ENCODE peak calls at places on chromosomes 11 and 22, in seven cellular contexts. One of them, this sample, is unnamed. For H3K36me3 and H3K4me1, the result is how much of the 10 kb centered on the place peaks cover.

GRCh38 chr11:35360059-35360530 is 59.3 kb downstream of the SLC1A2 start:
- DNase-seq in kidney: no peak
- DNase-seq in upper lobe of left lung: no peak
- DNase-seq in ovary: no peak
- DNase-seq in IMR-90: no peak
- DNase-seq in Peyer's patch: no peak
- DNase-seq in testis: no peak
- DNase-seq in this sample: no peak

GRCh38 chr22:27494821-27495220 is 306.7 kb downstream of the MN1 start:
- DNase-seq in kidney: no peak
- DNase-seq in upper lobe of left lung: peak
- DNase-seq in ovary: no peak
- DNase-seq in IMR-90: no peak
- DNase-seq in Peyer's patch: no peak
- DNase-seq in testis: no peak
- DNase-seq in this sample: no peak

GRCh38 chr22:42432020-42432596 is at the start of gene NFAM1:
- DNase-seq in kidney: peak
- DNase-seq in upper lobe of left lung: peak
- DNase-seq in ovary: no peak
- DNase-seq in IMR-90: no peak
- DNase-seq in Peyer's patch: peak
- DNase-seq in testis: no peak
- DNase-seq in this sample: peak

GRCh38 chr11:122115520-122116343 is at the start of gene BLID:
- DNase-seq in kidney: no peak
- DNase-seq in upper lobe of left lung: no peak
- DNase-seq in ovary: peak
- DNase-seq in IMR-90: peak
- DNase-seq in Peyer's patch: no peak
- DNase-seq in testis: peak
- DNase-seq in this sample: peak

GRCh38 chr22:24937114-24937513 is 9.4 kb downstream of the LHFPL7 start:
- DNase-seq in kidney: no peak
- DNase-seq in upper lobe of left lung: no peak
- DNase-seq in ovary: no peak
- DNase-seq in IMR-90: no peak
- DNase-seq in Peyer's patch: no peak
- DNase-seq in testis: no peak
- DNase-seq in this sample: no peak

GRCh38 chr11:57468276-57468675 is 7.9 kb downstream of the RTN4RL2 start:
- DNase-seq in kidney: no peak
- DNase-seq in upper lobe of left lung: no peak
- DNase-seq in ovary: no peak
- DNase-seq in IMR-90: no peak
- DNase-seq in Peyer's patch: no peak
- DNase-seq in testis: no peak
- DNase-seq in this sample: no peak

GRCh38 chr11:66100272-66101037 is 30.4 kb downstream of the PACS1 start:
- DNase-seq in kidney: peak
- DNase-seq in upper lobe of left lung: no peak
- DNase-seq in ovary: peak
- DNase-seq in IMR-90: no peak
- DNase-seq in Peyer's patch: peak
- DNase-seq in testis: peak
- DNase-seq in this sample: peak

GRCh38 chr11:99773646-99774045 is 752.9 kb downstream of the CNTN5 start:
- DNase-seq in kidney: no peak
- DNase-seq in upper lobe of left lung: no peak
- DNase-seq in ovary: no peak
- DNase-seq in IMR-90: peak
- DNase-seq in Peyer's patch: no peak
- DNase-seq in testis: no peak
- DNase-seq in this sample: no peak

GRCh38 chr11:7413961-7414728 is 71.2 kb upstream of the OLFML1 start:
- DNase-seq in kidney: no peak
- DNase-seq in upper lobe of left lung: no peak
- DNase-seq in ovary: no peak
- DNase-seq in IMR-90: no peak
- DNase-seq in Peyer's patch: no peak
- DNase-seq in testis: no peak
- DNase-seq in this sample: no peak

GRCh38 chr11:34632105-34632780 is 11.3 kb downstream of the EHF start:
- DNase-seq in kidney: no peak
- DNase-seq in upper lobe of left lung: no peak
- DNase-seq in ovary: no peak
- DNase-seq in IMR-90: no peak
- DNase-seq in Peyer's patch: no peak
- DNase-seq in testis: no peak
- DNase-seq in this sample: peak

GRCh38 chr11:10973416-10973815 is 115.6 kb upstream of the ZBED5 start:
- DNase-seq in kidney: no peak
- DNase-seq in upper lobe of left lung: no peak
- DNase-seq in ovary: no peak
- DNase-seq in IMR-90: no peak
- DNase-seq in Peyer's patch: no peak
- DNase-seq in testis: no peak
- DNase-seq in this sample: no peak

GRCh38 chr22:32701021-32701420 is 100.5 kb upstream of the TIMP3 start:
- DNase-seq in kidney: no peak
- DNase-seq in upper lobe of left lung: no peak
- DNase-seq in ovary: no peak
- DNase-seq in IMR-90: peak
- DNase-seq in Peyer's patch: no peak
- DNase-seq in testis: no peak
- DNase-seq in this sample: no peak
- H3K27ac ChIP-seq in kidney: no peak
- H3K27ac ChIP-seq in upper lobe of left lung: peak
- H3K27ac ChIP-seq in ovary: no peak
- H3K27ac ChIP-seq in IMR-90: no peak
- H3K27ac ChIP-seq in Peyer's patch: no peak
- H3K27ac ChIP-seq in testis: no peak
- H3K27ac ChIP-seq in this sample: peak

GRCh38 chr11:3044915-3045314 is 12.3 kb downstream of the CARS1 start:
- DNase-seq in kidney: peak
- DNase-seq in upper lobe of left lung: no peak
- DNase-seq in ovary: no peak
- DNase-seq in IMR-90: no peak
- DNase-seq in Peyer's patch: no peak
- DNase-seq in testis: no peak
- DNase-seq in this sample: no peak

GRCh38 chr11:3044004-3044403 is 13.2 kb downstream of the CARS1 start:
- DNase-seq in kidney: peak
- DNase-seq in upper lobe of left lung: no peak
- DNase-seq in ovary: no peak
- DNase-seq in IMR-90: peak
- DNase-seq in Peyer's patch: no peak
- DNase-seq in testis: no peak
- DNase-seq in this sample: peak

GRCh38 chr11:3046190-3046589 is 11.0 kb downstream of the CARS1 start:
- DNase-seq in kidney: peak
- DNase-seq in upper lobe of left lung: no peak
- DNase-seq in ovary: no peak
- DNase-seq in IMR-90: no peak
- DNase-seq in Peyer's patch: no peak
- DNase-seq in testis: no peak
- DNase-seq in this sample: peak

GRCh38 chr11:3047637-3048036 is 9.6 kb downstream of the CARS1 start:
- DNase-seq in kidney: peak
- DNase-seq in upper lobe of left lung: no peak
- DNase-seq in ovary: no peak
- DNase-seq in IMR-90: no peak
- DNase-seq in Peyer's patch: no peak
- DNase-seq in testis: no peak
- DNase-seq in this sample: no peak

DNA sequence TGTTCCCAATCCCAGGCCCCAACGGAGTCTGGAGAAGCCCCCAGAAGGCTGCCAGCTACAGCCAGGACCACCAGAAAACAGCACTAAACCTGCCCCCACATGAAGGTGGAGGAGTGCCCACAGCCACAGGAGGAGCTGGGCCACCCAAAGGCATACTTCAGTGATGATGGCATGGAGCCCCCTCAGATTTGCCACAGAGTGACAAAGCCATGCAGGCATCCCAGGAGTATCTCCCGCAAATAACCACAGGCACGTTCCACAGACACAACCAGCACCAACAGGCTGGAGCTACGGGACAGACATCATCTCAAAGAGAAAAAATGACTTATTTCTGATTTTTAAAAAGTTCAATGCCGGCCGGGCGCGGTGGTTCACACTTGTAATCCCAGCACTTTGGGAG is 10.6 kb downstream of the CARS1 start:
- DNase-seq in kidney: no peak
- DNase-seq in upper lobe of left lung: no peak
- DNase-seq in ovary: no peak
- DNase-seq in IMR-90: no peak
- DNase-seq in Peyer's patch: no peak
- DNase-seq in testis: no peak
- DNase-seq in this sample: no peak
- H3K36me3 ChIP-seq in kidney: under half
- H3K36me3 ChIP-seq in upper lobe of left lung: half or more
- H3K36me3 ChIP-seq in ovary: under half
- H3K36me3 ChIP-seq in IMR-90: under half
- H3K36me3 ChIP-seq in Peyer's patch: under half
- H3K36me3 ChIP-seq in testis: under half
- H3K36me3 ChIP-seq in this sample: under half

GRCh38 chr22:17093081-17093480 is 8.3 kb downstream of the IL17RA start:
- DNase-seq in kidney: no peak
- DNase-seq in upper lobe of left lung: no peak
- DNase-seq in ovary: no peak
- DNase-seq in IMR-90: no peak
- DNase-seq in Peyer's patch: peak
- DNase-seq in testis: no peak
- DNase-seq in this sample: no peak
- H3K4me1 ChIP-seq in kidney: under half
- H3K4me1 ChIP-seq in upper lobe of left lung: under half
- H3K4me1 ChIP-seq in ovary: under half
- H3K4me1 ChIP-seq in IMR-90: under half
- H3K4me1 ChIP-seq in Peyer's patch: under half
- H3K4me1 ChIP-seq in testis: under half
- H3K4me1 ChIP-seq in this sample: under half

GRCh38 chr22:49825944-49826602 is 1.6 kb downstream of the BRD1 start:
- DNase-seq in kidney: peak
- DNase-seq in upper lobe of left lung: peak
- DNase-seq in ovary: no peak
- DNase-seq in IMR-90: peak
- DNase-seq in Peyer's patch: peak
- DNase-seq in testis: no peak
- DNase-seq in this sample: peak
- H3K27ac ChIP-seq in kidney: peak
- H3K27ac ChIP-seq in upper lobe of left lung: peak
- H3K27ac ChIP-seq in ovary: peak
- H3K27ac ChIP-seq in IMR-90: peak
- H3K27ac ChIP-seq in Peyer's patch: peak
- H3K27ac ChIP-seq in testis: peak
- H3K27ac ChIP-seq in this sample: peak

GRCh38 chr11:2846470-2846869 is 39.1 kb downstream of the CDKN1C start:
- DNase-seq in kidney: no peak
- DNase-seq in upper lobe of left lung: peak
- DNase-seq in ovary: no peak
- DNase-seq in IMR-90: no peak
- DNase-seq in Peyer's patch: no peak
- DNase-seq in testis: no peak
- DNase-seq in this sample: no peak
- H3K36me3 ChIP-seq in kidney: under half
- H3K36me3 ChIP-seq in upper lobe of left lung: under half
- H3K36me3 ChIP-seq in ovary: under half
- H3K36me3 ChIP-seq in IMR-90: under half
- H3K36me3 ChIP-seq in Peyer's patch: under half
- H3K36me3 ChIP-seq in testis: under half
- H3K36me3 ChIP-seq in this sample: under half

GRCh38 chr11:3834349-3835099 is 6.2 kb downstream of the RHOG start:
- DNase-seq in kidney: no peak
- DNase-seq in upper lobe of left lung: no peak
- DNase-seq in ovary: no peak
- DNase-seq in IMR-90: no peak
- DNase-seq in Peyer's patch: peak
- DNase-seq in testis: peak
- DNase-seq in this sample: peak
- H3K4me1 ChIP-seq in kidney: under half
- H3K4me1 ChIP-seq in upper lobe of left lung: half or more
- H3K4me1 ChIP-seq in ovary: under half
- H3K4me1 ChIP-seq in IMR-90: under half
- H3K4me1 ChIP-seq in Peyer's patch: half or more
- H3K4me1 ChIP-seq in testis: under half
- H3K4me1 ChIP-seq in this sample: under half

GRCh38 chr11:69051381-69052342 is 2.9 kb downstream of the TPCN2 start:
- DNase-seq in kidney: no peak
- DNase-seq in upper lobe of left lung: peak
- DNase-seq in ovary: no peak
- DNase-seq in IMR-90: no peak
- DNase-seq in Peyer's patch: no peak
- DNase-seq in testis: no peak
- DNase-seq in this sample: peak

GRCh38 chr11:69048056-69048717 is 545 bp upstream of the TPCN2 start:
- DNase-seq in kidney: no peak
- DNase-seq in upper lobe of left lung: no peak
- DNase-seq in ovary: no peak
- DNase-seq in IMR-90: no peak
- DNase-seq in Peyer's patch: no peak
- DNase-seq in testis: no peak
- DNase-seq in this sample: no peak

GRCh38 chr11:69048718-69049489 is at the start of gene TPCN2:
- DNase-seq in kidney: peak
- DNase-seq in upper lobe of left lung: peak
- DNase-seq in ovary: peak
- DNase-seq in IMR-90: peak
- DNase-seq in Peyer's patch: peak
- DNase-seq in testis: peak
- DNase-seq in this sample: peak

GRCh38 chr11:69050592-69051380 is 2.1 kb downstream of the TPCN2 start:
- DNase-seq in kidney: peak
- DNase-seq in upper lobe of left lung: peak
- DNase-seq in ovary: no peak
- DNase-seq in IMR-90: no peak
- DNase-seq in Peyer's patch: no peak
- DNase-seq in testis: no peak
- DNase-seq in this sample: no peak

DNA sequence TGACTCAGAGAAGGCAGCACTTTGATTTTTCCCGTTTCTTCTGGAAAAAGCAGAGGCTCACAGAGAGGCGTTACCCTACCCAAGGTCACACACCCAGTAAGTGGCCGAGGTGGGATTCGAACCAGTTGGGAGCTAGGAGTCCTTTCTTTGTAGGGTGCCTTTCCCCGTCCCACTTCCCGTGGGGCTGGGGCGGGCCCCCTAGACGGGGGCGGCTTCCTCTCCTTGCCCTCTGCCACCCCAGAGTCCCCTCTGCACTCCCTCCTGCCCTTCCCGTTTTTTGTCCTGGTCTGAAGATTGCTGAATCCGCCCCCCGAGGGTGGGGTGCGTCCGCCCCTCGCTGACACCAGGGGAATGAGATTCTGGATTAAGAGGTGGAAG is 747 bp downstream of the TPCN2 start:
- DNase-seq in kidney: peak
- DNase-seq in upper lobe of left lung: peak
- DNase-seq in ovary: no peak
- DNase-seq in IMR-90: no peak
- DNase-seq in Peyer's patch: no peak
- DNase-seq in testis: no peak
- DNase-seq in this sample: no peak
- H3K27ac ChIP-seq in kidney: peak
- H3K27ac ChIP-seq in upper lobe of left lung: peak
- H3K27ac ChIP-seq in ovary: peak
- H3K27ac ChIP-seq in IMR-90: peak
- H3K27ac ChIP-seq in Peyer's patch: peak
- H3K27ac ChIP-seq in testis: peak
- H3K27ac ChIP-seq in this sample: peak

This sample was measured in psoas muscle.